ENCODE peak calls at places on chromosome 20, in six cellular contexts. One of them, this sample, is unnamed.

GRCh38 chr20:33689973-33690372 is 3.8 kb upstream of the E2F1 start:
- DNase-seq in stimulated activated CD4-positive, alpha-beta T cell treated with anti-CD3 and anti-CD28 coated beads, Interleukin-2, amount 100 ng/mL, for 48 hours: no peak
- DNase-seq in activated T-helper 9 cell treated with anti-CD3 and anti-CD28 coated beads, Interleukin-2, amount 50 U/mL, for 16 hours: no peak
- DNase-seq in PC-3: peak
- DNase-seq in activated CD4-positive, alpha-beta T cell treated with anti-CD3 and anti-CD28 coated beads, Interleukin-2, amount 10 ng/mL, durations not matched to agents 7 days and 5 days: peak
- DNase-seq in endothelial cell: no peak
- DNase-seq in this sample: no peak

GRCh38 chr20:25058797-25059486 is 1.0 kb upstream of the ACSS1 start:
- DNase-seq in stimulated activated CD4-positive, alpha-beta T cell treated with anti-CD3 and anti-CD28 coated beads, Interleukin-2, amount 100 ng/mL, for 48 hours: no peak
- DNase-seq in activated T-helper 9 cell treated with anti-CD3 and anti-CD28 coated beads, Interleukin-2, amount 50 U/mL, for 16 hours: no peak
- DNase-seq in activated CD4-positive, alpha-beta T cell treated with anti-CD3 and anti-CD28 coated beads, Interleukin-2, amount 10 ng/mL, durations not matched to agents 7 days and 5 days: peak
- DNase-seq in endothelial cell: no peak
- DNase-seq in PC-3: peak
- DNase-seq in this sample: peak

GRCh38 chr20:40414843-40415615 is 274.0 kb downstream of the MAFB start:
- DNase-seq in stimulated activated CD4-positive, alpha-beta T cell treated with anti-CD3 and anti-CD28 coated beads, Interleukin-2, amount 100 ng/mL, for 48 hours: no peak
- DNase-seq in activated CD4-positive, alpha-beta T cell treated with anti-CD3 and anti-CD28 coated beads, Interleukin-2, amount 10 ng/mL, durations not matched to agents 7 days and 5 days: no peak
- DNase-seq in PC-3: peak
- DNase-seq in endothelial cell: no peak
- DNase-seq in activated T-helper 9 cell treated with anti-CD3 and anti-CD28 coated beads, Interleukin-2, amount 50 U/mL, for 16 hours: no peak
- DNase-seq in this sample: no peak

GRCh38 chr20:54151073-54151436 is 22.7 kb downstream of the CYP24A1 start:
- DNase-seq in activated T-helper 9 cell treated with anti-CD3 and anti-CD28 coated beads, Interleukin-2, amount 50 U/mL, for 16 hours: no peak
- DNase-seq in stimulated activated CD4-positive, alpha-beta T cell treated with anti-CD3 and anti-CD28 coated beads, Interleukin-2, amount 100 ng/mL, for 48 hours: no peak
- DNase-seq in activated CD4-positive, alpha-beta T cell treated with anti-CD3 and anti-CD28 coated beads, Interleukin-2, amount 10 ng/mL, durations not matched to agents 7 days and 5 days: no peak
- DNase-seq in endothelial cell: no peak
- DNase-seq in PC-3: no peak
- DNase-seq in this sample: no peak

GRCh38 chr20:39910536-39910935 is 778.5 kb downstream of the MAFB start:
- DNase-seq in stimulated activated CD4-positive, alpha-beta T cell treated with anti-CD3 and anti-CD28 coated beads, Interleukin-2, amount 100 ng/mL, for 48 hours: no peak
- DNase-seq in activated T-helper 9 cell treated with anti-CD3 and anti-CD28 coated beads, Interleukin-2, amount 50 U/mL, for 16 hours: no peak
- DNase-seq in PC-3: no peak
- DNase-seq in activated CD4-positive, alpha-beta T cell treated with anti-CD3 and anti-CD28 coated beads, Interleukin-2, amount 10 ng/mL, durations not matched to agents 7 days and 5 days: no peak
- DNase-seq in endothelial cell: no peak
- DNase-seq in this sample: no peak

GRCh38 chr20:53736122-53736756 is 142.6 kb upstream of the ZNF217 start:
- DNase-seq in activated T-helper 9 cell treated with anti-CD3 and anti-CD28 coated beads, Interleukin-2, amount 50 U/mL, for 16 hours: no peak
- DNase-seq in stimulated activated CD4-positive, alpha-beta T cell treated with anti-CD3 and anti-CD28 coated beads, Interleukin-2, amount 100 ng/mL, for 48 hours: no peak
- DNase-seq in activated CD4-positive, alpha-beta T cell treated with anti-CD3 and anti-CD28 coated beads, Interleukin-2, amount 10 ng/mL, durations not matched to agents 7 days and 5 days: no peak
- DNase-seq in endothelial cell: no peak
- DNase-seq in PC-3: peak
- DNase-seq in this sample: no peak

GRCh38 chr20:18506744-18507143 is 996 bp upstream of the SEC23B start:
- DNase-seq in PC-3: no peak
- DNase-seq in endothelial cell: no peak
- DNase-seq in activated CD4-positive, alpha-beta T cell treated with anti-CD3 and anti-CD28 coated beads, Interleukin-2, amount 10 ng/mL, durations not matched to agents 7 days and 5 days: peak
- DNase-seq in stimulated activated CD4-positive, alpha-beta T cell treated with anti-CD3 and anti-CD28 coated beads, Interleukin-2, amount 100 ng/mL, for 48 hours: peak
- DNase-seq in activated T-helper 9 cell treated with anti-CD3 and anti-CD28 coated beads, Interleukin-2, amount 50 U/mL, for 16 hours: no peak
- DNase-seq in this sample: peak

GRCh38 chr20:38588303-38588702 is 7.3 kb downstream of the ADIG start:
- DNase-seq in activated T-helper 9 cell treated with anti-CD3 and anti-CD28 coated beads, Interleukin-2, amount 50 U/mL, for 16 hours: no peak
- DNase-seq in activated CD4-positive, alpha-beta T cell treated with anti-CD3 and anti-CD28 coated beads, Interleukin-2, amount 10 ng/mL, durations not matched to agents 7 days and 5 days: no peak
- DNase-seq in endothelial cell: no peak
- DNase-seq in PC-3: no peak
- DNase-seq in stimulated activated CD4-positive, alpha-beta T cell treated with anti-CD3 and anti-CD28 coated beads, Interleukin-2, amount 100 ng/mL, for 48 hours: no peak
- DNase-seq in this sample: no peak

GRCh38 chr20:43188861-43189613 is 669 bp downstream of the PTPRT start:
- DNase-seq in activated CD4-positive, alpha-beta T cell treated with anti-CD3 and anti-CD28 coated beads, Interleukin-2, amount 10 ng/mL, durations not matched to agents 7 days and 5 days: no peak
- DNase-seq in endothelial cell: peak
- DNase-seq in activated T-helper 9 cell treated with anti-CD3 and anti-CD28 coated beads, Interleukin-2, amount 50 U/mL, for 16 hours: no peak
- DNase-seq in PC-3: no peak
- DNase-seq in stimulated activated CD4-positive, alpha-beta T cell treated with anti-CD3 and anti-CD28 coated beads, Interleukin-2, amount 100 ng/mL, for 48 hours: no peak
- DNase-seq in this sample: no peak

GRCh38 chr20:41714030-41714429 is 95.9 kb upstream of the CHD6 start:
- DNase-seq in endothelial cell: no peak
- DNase-seq in PC-3: no peak
- DNase-seq in activated CD4-positive, alpha-beta T cell treated with anti-CD3 and anti-CD28 coated beads, Interleukin-2, amount 10 ng/mL, durations not matched to agents 7 days and 5 days: no peak
- DNase-seq in activated T-helper 9 cell treated with anti-CD3 and anti-CD28 coated beads, Interleukin-2, amount 50 U/mL, for 16 hours: no peak
- DNase-seq in stimulated activated CD4-positive, alpha-beta T cell treated with anti-CD3 and anti-CD28 coated beads, Interleukin-2, amount 100 ng/mL, for 48 hours: no peak
- DNase-seq in this sample: no peak

GRCh38 chr20:25695532-25696383 is 895 bp downstream of the ZNF337 start:
- DNase-seq in stimulated activated CD4-positive, alpha-beta T cell treated with anti-CD3 and anti-CD28 coated beads, Interleukin-2, amount 100 ng/mL, for 48 hours: no peak
- DNase-seq in PC-3: peak
- DNase-seq in activated CD4-positive, alpha-beta T cell treated with anti-CD3 and anti-CD28 coated beads, Interleukin-2, amount 10 ng/mL, durations not matched to agents 7 days and 5 days: no peak
- DNase-seq in endothelial cell: no peak
- DNase-seq in activated T-helper 9 cell treated with anti-CD3 and anti-CD28 coated beads, Interleukin-2, amount 50 U/mL, for 16 hours: no peak
- DNase-seq in this sample: peak

GRCh38 chr20:19835533-19836222 is 77.6 kb downstream of the RIN2 start:
- DNase-seq in activated CD4-positive, alpha-beta T cell treated with anti-CD3 and anti-CD28 coated beads, Interleukin-2, amount 10 ng/mL, durations not matched to agents 7 days and 5 days: no peak
- DNase-seq in activated T-helper 9 cell treated with anti-CD3 and anti-CD28 coated beads, Interleukin-2, amount 50 U/mL, for 16 hours: no peak
- DNase-seq in endothelial cell: no peak
- DNase-seq in stimulated activated CD4-positive, alpha-beta T cell treated with anti-CD3 and anti-CD28 coated beads, Interleukin-2, amount 100 ng/mL, for 48 hours: no peak
- DNase-seq in PC-3: no peak
- DNase-seq in this sample: no peak

GRCh38 chr20:14928083-14928482 is 590.7 kb upstream of the FLRT3 start:
- DNase-seq in activated CD4-positive, alpha-beta T cell treated with anti-CD3 and anti-CD28 coated beads, Interleukin-2, amount 10 ng/mL, durations not matched to agents 7 days and 5 days: no peak
- DNase-seq in activated T-helper 9 cell treated with anti-CD3 and anti-CD28 coated beads, Interleukin-2, amount 50 U/mL, for 16 hours: no peak
- DNase-seq in endothelial cell: no peak
- DNase-seq in PC-3: peak
- DNase-seq in stimulated activated CD4-positive, alpha-beta T cell treated with anti-CD3 and anti-CD28 coated beads, Interleukin-2, amount 100 ng/mL, for 48 hours: no peak
- DNase-seq in this sample: no peak

GRCh38 chr20:48162621-48163020 is 377.3 kb upstream of the SULF2 start:
- DNase-seq in stimulated activated CD4-positive, alpha-beta T cell treated with anti-CD3 and anti-CD28 coated beads, Interleukin-2, amount 100 ng/mL, for 48 hours: no peak
- DNase-seq in PC-3: no peak
- DNase-seq in activated T-helper 9 cell treated with anti-CD3 and anti-CD28 coated beads, Interleukin-2, amount 50 U/mL, for 16 hours: no peak
- DNase-seq in endothelial cell: no peak
- DNase-seq in activated CD4-positive, alpha-beta T cell treated with anti-CD3 and anti-CD28 coated beads, Interleukin-2, amount 10 ng/mL, durations not matched to agents 7 days and 5 days: no peak
- DNase-seq in this sample: no peak

GRCh38 chr20:46434597-46434996 is 28.2 kb upstream of the ELMO2 start:
- DNase-seq in stimulated activated CD4-positive, alpha-beta T cell treated with anti-CD3 and anti-CD28 coated beads, Interleukin-2, amount 100 ng/mL, for 48 hours: no peak
- DNase-seq in PC-3: no peak
- DNase-seq in endothelial cell: no peak
- DNase-seq in activated T-helper 9 cell treated with anti-CD3 and anti-CD28 coated beads, Interleukin-2, amount 50 U/mL, for 16 hours: no peak
- DNase-seq in activated CD4-positive, alpha-beta T cell treated with anti-CD3 and anti-CD28 coated beads, Interleukin-2, amount 10 ng/mL, durations not matched to agents 7 days and 5 days: no peak
- DNase-seq in this sample: no peak

GRCh38 chr20:62142252-62143117 is 709 bp downstream of the PSMA7 start:
- DNase-seq in stimulated activated CD4-positive, alpha-beta T cell treated with anti-CD3 and anti-CD28 coated beads, Interleukin-2, amount 100 ng/mL, for 48 hours: no peak
- DNase-seq in PC-3: no peak
- DNase-seq in activated T-helper 9 cell treated with anti-CD3 and anti-CD28 coated beads, Interleukin-2, amount 50 U/mL, for 16 hours: no peak
- DNase-seq in endothelial cell: peak
- DNase-seq in activated CD4-positive, alpha-beta T cell treated with anti-CD3 and anti-CD28 coated beads, Interleukin-2, amount 10 ng/mL, durations not matched to agents 7 days and 5 days: no peak
- DNase-seq in this sample: peak

GRCh38 chr20:32507998-32508774 is 76.9 kb downstream of the NOL4L start:
- DNase-seq in PC-3: no peak
- DNase-seq in stimulated activated CD4-positive, alpha-beta T cell treated with anti-CD3 and anti-CD28 coated beads, Interleukin-2, amount 100 ng/mL, for 48 hours: no peak
- DNase-seq in activated T-helper 9 cell treated with anti-CD3 and anti-CD28 coated beads, Interleukin-2, amount 50 U/mL, for 16 hours: no peak
- DNase-seq in endothelial cell: no peak
- DNase-seq in activated CD4-positive, alpha-beta T cell treated with anti-CD3 and anti-CD28 coated beads, Interleukin-2, amount 10 ng/mL, durations not matched to agents 7 days and 5 days: no peak
- DNase-seq in this sample: no peak

GRCh38 chr20:21705466-21706344 is at the start of gene PAX1:
- DNase-seq in stimulated activated CD4-positive, alpha-beta T cell treated with anti-CD3 and anti-CD28 coated beads, Interleukin-2, amount 100 ng/mL, for 48 hours: no peak
- DNase-seq in endothelial cell: peak
- DNase-seq in activated CD4-positive, alpha-beta T cell treated with anti-CD3 and anti-CD28 coated beads, Interleukin-2, amount 10 ng/mL, durations not matched to agents 7 days and 5 days: no peak
- DNase-seq in PC-3: no peak
- DNase-seq in activated T-helper 9 cell treated with anti-CD3 and anti-CD28 coated beads, Interleukin-2, amount 50 U/mL, for 16 hours: no peak
- DNase-seq in this sample: no peak

GRCh38 chr20:24762791-24763350 is 186.2 kb upstream of the CST7 start:
- DNase-seq in endothelial cell: no peak
- DNase-seq in activated CD4-positive, alpha-beta T cell treated with anti-CD3 and anti-CD28 coated beads, Interleukin-2, amount 10 ng/mL, durations not matched to agents 7 days and 5 days: peak
- DNase-seq in stimulated activated CD4-positive, alpha-beta T cell treated with anti-CD3 and anti-CD28 coated beads, Interleukin-2, amount 100 ng/mL, for 48 hours: no peak
- DNase-seq in PC-3: no peak
- DNase-seq in activated T-helper 9 cell treated with anti-CD3 and anti-CD28 coated beads, Interleukin-2, amount 50 U/mL, for 16 hours: no peak
- DNase-seq in this sample: no peak

GRCh38 chr20:33656783-33657703 is 5.1 kb upstream of the C20orf144 start:
- DNase-seq in stimulated activated CD4-positive, alpha-beta T cell treated with anti-CD3 and anti-CD28 coated beads, Interleukin-2, amount 100 ng/mL, for 48 hours: no peak
- DNase-seq in endothelial cell: no peak
- DNase-seq in activated CD4-positive, alpha-beta T cell treated with anti-CD3 and anti-CD28 coated beads, Interleukin-2, amount 10 ng/mL, durations not matched to agents 7 days and 5 days: no peak
- DNase-seq in activated T-helper 9 cell treated with anti-CD3 and anti-CD28 coated beads, Interleukin-2, amount 50 U/mL, for 16 hours: no peak
- DNase-seq in PC-3: no peak
- DNase-seq in this sample: no peak

GRCh38 chr20:6142348-6142993 is 19.6 kb upstream of the FERMT1 start:
- DNase-seq in endothelial cell: peak
- DNase-seq in activated CD4-positive, alpha-beta T cell treated with anti-CD3 and anti-CD28 coated beads, Interleukin-2, amount 10 ng/mL, durations not matched to agents 7 days and 5 days: peak
- DNase-seq in stimulated activated CD4-positive, alpha-beta T cell treated with anti-CD3 and anti-CD28 coated beads, Interleukin-2, amount 100 ng/mL, for 48 hours: peak
- DNase-seq in PC-3: peak
- DNase-seq in activated T-helper 9 cell treated with anti-CD3 and anti-CD28 coated beads, Interleukin-2, amount 50 U/mL, for 16 hours: peak
- DNase-seq in this sample: peak

GRCh38 chr20:25372584-25373336 is 17.9 kb downstream of the ABHD12 start:
- DNase-seq in stimulated activated CD4-positive, alpha-beta T cell treated with anti-CD3 and anti-CD28 coated beads, Interleukin-2, amount 100 ng/mL, for 48 hours: no peak
- DNase-seq in PC-3: peak
- DNase-seq in activated CD4-positive, alpha-beta T cell treated with anti-CD3 and anti-CD28 coated beads, Interleukin-2, amount 10 ng/mL, durations not matched to agents 7 days and 5 days: no peak
- DNase-seq in activated T-helper 9 cell treated with anti-CD3 and anti-CD28 coated beads, Interleukin-2, amount 50 U/mL, for 16 hours: no peak
- DNase-seq in endothelial cell: no peak
- DNase-seq in this sample: no peak

GRCh38 chr20:19074828-19075516 is 137.5 kb upstream of the SLC24A3 start:
- DNase-seq in activated CD4-positive, alpha-beta T cell treated with anti-CD3 and anti-CD28 coated beads, Interleukin-2, amount 10 ng/mL, durations not matched to agents 7 days and 5 days: peak
- DNase-seq in endothelial cell: no peak
- DNase-seq in activated T-helper 9 cell treated with anti-CD3 and anti-CD28 coated beads, Interleukin-2, amount 50 U/mL, for 16 hours: no peak
- DNase-seq in PC-3: peak
- DNase-seq in stimulated activated CD4-positive, alpha-beta T cell treated with anti-CD3 and anti-CD28 coated beads, Interleukin-2, amount 100 ng/mL, for 48 hours: no peak
- DNase-seq in this sample: peak

GRCh38 chr20:434661-435419 is 26.7 kb downstream of the RBCK1 start:
- DNase-seq in PC-3: no peak
- DNase-seq in activated CD4-positive, alpha-beta T cell treated with anti-CD3 and anti-CD28 coated beads, Interleukin-2, amount 10 ng/mL, durations not matched to agents 7 days and 5 days: no peak
- DNase-seq in activated T-helper 9 cell treated with anti-CD3 and anti-CD28 coated beads, Interleukin-2, amount 50 U/mL, for 16 hours: no peak
- DNase-seq in stimulated activated CD4-positive, alpha-beta T cell treated with anti-CD3 and anti-CD28 coated beads, Interleukin-2, amount 100 ng/mL, for 48 hours: no peak
- DNase-seq in endothelial cell: no peak
- DNase-seq in this sample: no peak

GRCh38 chr20:32445539-32446273 is 87.6 kb downstream of the ASXL1 start:
- DNase-seq in stimulated activated CD4-positive, alpha-beta T cell treated with anti-CD3 and anti-CD28 coated beads, Interleukin-2, amount 100 ng/mL, for 48 hours: no peak
- DNase-seq in activated T-helper 9 cell treated with anti-CD3 and anti-CD28 coated beads, Interleukin-2, amount 50 U/mL, for 16 hours: no peak
- DNase-seq in PC-3: no peak
- DNase-seq in endothelial cell: no peak
- DNase-seq in activated CD4-positive, alpha-beta T cell treated with anti-CD3 and anti-CD28 coated beads, Interleukin-2, amount 10 ng/mL, durations not matched to agents 7 days and 5 days: no peak
- DNase-seq in this sample: no peak

GRCh38 chr20:24948939-24949679 is at the start of gene CST7:
- DNase-seq in PC-3: peak
- DNase-seq in endothelial cell: no peak
- DNase-seq in activated CD4-positive, alpha-beta T cell treated with anti-CD3 and anti-CD28 coated beads, Interleukin-2, amount 10 ng/mL, durations not matched to agents 7 days and 5 days: peak
- DNase-seq in stimulated activated CD4-positive, alpha-beta T cell treated with anti-CD3 and anti-CD28 coated beads, Interleukin-2, amount 100 ng/mL, for 48 hours: peak
- DNase-seq in activated T-helper 9 cell treated with anti-CD3 and anti-CD28 coated beads, Interleukin-2, amount 50 U/mL, for 16 hours: peak
- DNase-seq in this sample: peak

GRCh38 chr20:15005300-15005986 is 668.0 kb upstream of the FLRT3 start:
- DNase-seq in stimulated activated CD4-positive, alpha-beta T cell treated with anti-CD3 and anti-CD28 coated beads, Interleukin-2, amount 100 ng/mL, for 48 hours: no peak
- DNase-seq in endothelial cell: no peak
- DNase-seq in activated T-helper 9 cell treated with anti-CD3 and anti-CD28 coated beads, Interleukin-2, amount 50 U/mL, for 16 hours: no peak
- DNase-seq in PC-3: no peak
- DNase-seq in activated CD4-positive, alpha-beta T cell treated with anti-CD3 and anti-CD28 coated beads, Interleukin-2, amount 10 ng/mL, durations not matched to agents 7 days and 5 days: no peak
- DNase-seq in this sample: no peak

GRCh38 chr20:199996-200395 is 10.5 kb upstream of the DEFB128 start:
- DNase-seq in stimulated activated CD4-positive, alpha-beta T cell treated with anti-CD3 and anti-CD28 coated beads, Interleukin-2, amount 100 ng/mL, for 48 hours: no peak
- DNase-seq in activated T-helper 9 cell treated with anti-CD3 and anti-CD28 coated beads, Interleukin-2, amount 50 U/mL, for 16 hours: no peak
- DNase-seq in endothelial cell: no peak
- DNase-seq in activated CD4-positive, alpha-beta T cell treated with anti-CD3 and anti-CD28 coated beads, Interleukin-2, amount 10 ng/mL, durations not matched to agents 7 days and 5 days: no peak
- DNase-seq in PC-3: no peak
- DNase-seq in this sample: no peak

GRCh38 chr20:46206025-46206424 is 87.9 kb downstream of the CD40 start:
- DNase-seq in PC-3: peak
- DNase-seq in activated T-helper 9 cell treated with anti-CD3 and anti-CD28 coated beads, Interleukin-2, amount 50 U/mL, for 16 hours: no peak
- DNase-seq in stimulated activated CD4-positive, alpha-beta T cell treated with anti-CD3 and anti-CD28 coated beads, Interleukin-2, amount 100 ng/mL, for 48 hours: no peak
- DNase-seq in activated CD4-positive, alpha-beta T cell treated with anti-CD3 and anti-CD28 coated beads, Interleukin-2, amount 10 ng/mL, durations not matched to agents 7 days and 5 days: no peak
- DNase-seq in endothelial cell: no peak
- DNase-seq in this sample: peak

GRCh38 chr20:31602430-31602778 is 2.7 kb upstream of the ID1 start:
- DNase-seq in activated T-helper 9 cell treated with anti-CD3 and anti-CD28 coated beads, Interleukin-2, amount 50 U/mL, for 16 hours: no peak
- DNase-seq in PC-3: no peak
- DNase-seq in stimulated activated CD4-positive, alpha-beta T cell treated with anti-CD3 and anti-CD28 coated beads, Interleukin-2, amount 100 ng/mL, for 48 hours: no peak
- DNase-seq in endothelial cell: no peak
- DNase-seq in activated CD4-positive, alpha-beta T cell treated with anti-CD3 and anti-CD28 coated beads, Interleukin-2, amount 10 ng/mL, durations not matched to agents 7 days and 5 days: no peak
- DNase-seq in this sample: no peak

GRCh38 chr20:44467289-44467883 is 8.3 kb upstream of the TTPAL start:
- DNase-seq in endothelial cell: no peak
- DNase-seq in PC-3: no peak
- DNase-seq in stimulated activated CD4-positive, alpha-beta T cell treated with anti-CD3 and anti-CD28 coated beads, Interleukin-2, amount 100 ng/mL, for 48 hours: no peak
- DNase-seq in activated CD4-positive, alpha-beta T cell treated with anti-CD3 and anti-CD28 coated beads, Interleukin-2, amount 10 ng/mL, durations not matched to agents 7 days and 5 days: no peak
- DNase-seq in activated T-helper 9 cell treated with anti-CD3 and anti-CD28 coated beads, Interleukin-2, amount 50 U/mL, for 16 hours: no peak
- DNase-seq in this sample: no peak

GRCh38 chr20:45080867-45081616 is 19.9 kb downstream of the KCNS1 start:
- DNase-seq in stimulated activated CD4-positive, alpha-beta T cell treated with anti-CD3 and anti-CD28 coated beads, Interleukin-2, amount 100 ng/mL, for 48 hours: no peak
- DNase-seq in activated CD4-positive, alpha-beta T cell treated with anti-CD3 and anti-CD28 coated beads, Interleukin-2, amount 10 ng/mL, durations not matched to agents 7 days and 5 days: peak
- DNase-seq in endothelial cell: peak
- DNase-seq in activated T-helper 9 cell treated with anti-CD3 and anti-CD28 coated beads, Interleukin-2, amount 50 U/mL, for 16 hours: no peak
- DNase-seq in PC-3: peak
- DNase-seq in this sample: no peak

GRCh38 chr20:59988141-59988540 is 29.9 kb downstream of the CDH26 start:
- DNase-seq in endothelial cell: no peak
- DNase-seq in activated CD4-positive, alpha-beta T cell treated with anti-CD3 and anti-CD28 coated beads, Interleukin-2, amount 10 ng/mL, durations not matched to agents 7 days and 5 days: no peak
- DNase-seq in activated T-helper 9 cell treated with anti-CD3 and anti-CD28 coated beads, Interleukin-2, amount 50 U/mL, for 16 hours: no peak
- DNase-seq in stimulated activated CD4-positive, alpha-beta T cell treated with anti-CD3 and anti-CD28 coated beads, Interleukin-2, amount 100 ng/mL, for 48 hours: no peak
- DNase-seq in PC-3: peak
- DNase-seq in this sample: no peak

GRCh38 chr20:58822175-58822574 is 28.5 kb downstream of the GNAS-AS1 start:
- DNase-seq in activated CD4-positive, alpha-beta T cell treated with anti-CD3 and anti-CD28 coated beads, Interleukin-2, amount 10 ng/mL, durations not matched to agents 7 days and 5 days: no peak
- DNase-seq in activated T-helper 9 cell treated with anti-CD3 and anti-CD28 coated beads, Interleukin-2, amount 50 U/mL, for 16 hours: no peak
- DNase-seq in endothelial cell: no peak
- DNase-seq in PC-3: no peak
- DNase-seq in stimulated activated CD4-positive, alpha-beta T cell treated with anti-CD3 and anti-CD28 coated beads, Interleukin-2, amount 100 ng/mL, for 48 hours: no peak
- DNase-seq in this sample: peak

GRCh38 chr20:49207071-49207470 is 12.1 kb upstream of the DDX27 start:
- DNase-seq in PC-3: peak
- DNase-seq in stimulated activated CD4-positive, alpha-beta T cell treated with anti-CD3 and anti-CD28 coated beads, Interleukin-2, amount 100 ng/mL, for 48 hours: no peak
- DNase-seq in activated T-helper 9 cell treated with anti-CD3 and anti-CD28 coated beads, Interleukin-2, amount 50 U/mL, for 16 hours: no peak
- DNase-seq in endothelial cell: no peak
- DNase-seq in activated CD4-positive, alpha-beta T cell treated with anti-CD3 and anti-CD28 coated beads, Interleukin-2, amount 10 ng/mL, durations not matched to agents 7 days and 5 days: no peak
- DNase-seq in this sample: peak

GRCh38 chr20:63087872-63088680 is 81.3 kb upstream of the BHLHE23 start:
- DNase-seq in PC-3: no peak
- DNase-seq in activated T-helper 9 cell treated with anti-CD3 and anti-CD28 coated beads, Interleukin-2, amount 50 U/mL, for 16 hours: no peak
- DNase-seq in endothelial cell: no peak
- DNase-seq in activated CD4-positive, alpha-beta T cell treated with anti-CD3 and anti-CD28 coated beads, Interleukin-2, amount 10 ng/mL, durations not matched to agents 7 days and 5 days: no peak
- DNase-seq in stimulated activated CD4-positive, alpha-beta T cell treated with anti-CD3 and anti-CD28 coated beads, Interleukin-2, amount 100 ng/mL, for 48 hours: no peak
- DNase-seq in this sample: no peak

GRCh38 chr20:63703471-63703975 is 4.3 kb downstream of the ARFRP1 start:
- DNase-seq in PC-3: no peak
- DNase-seq in stimulated activated CD4-positive, alpha-beta T cell treated with anti-CD3 and anti-CD28 coated beads, Interleukin-2, amount 100 ng/mL, for 48 hours: no peak
- DNase-seq in activated CD4-positive, alpha-beta T cell treated with anti-CD3 and anti-CD28 coated beads, Interleukin-2, amount 10 ng/mL, durations not matched to agents 7 days and 5 days: no peak
- DNase-seq in endothelial cell: no peak
- DNase-seq in activated T-helper 9 cell treated with anti-CD3 and anti-CD28 coated beads, Interleukin-2, amount 50 U/mL, for 16 hours: no peak
- DNase-seq in this sample: no peak